ENCODE peak calls at places on chromosomes 4 and X, in four cellular contexts. U is K562, H is HCT116, O is GM12878. V is an unnamed sample.

GRCh38 chr4:3362431-3363287 is 69.8 kb downstream of the RGS12 start:
- DNase-seq in U (no peak), O (no peak), H (no peak), V (no peak)

GRCh38 chr4:74623041-74623440 is 171.3 kb downstream of the BTC start:
- DNase-seq in H (peak; percentile 82), O (no peak), U (peak; percentile 61), V (peak; percentile 9)

GRCh38 chrX:84339507-84340364 is 151.7 kb upstream of the RPS6KA6 start:
- DNase-seq in O (no peak), U (peak; percentile 8), H (no peak), V (no peak)

GRCh38 chr4:3355266-3355748 is 62.5 kb downstream of the RGS12 start:
- DNase-seq in U (no peak), H (no peak), O (peak; percentile 80), V (no peak)

GRCh38 chr4:18479825-18480224 is 458.3 kb upstream of the LCORL start:
- DNase-seq in H (no peak), U (no peak), O (no peak), V (no peak)

GRCh38 chrX:130165181-130165702 is 399 bp downstream of the AIFM1 start:
- DNase-seq in O (no peak), U (no peak), H (no peak), V (no peak)

GRCh38 chrX:130110379-130111219 is at the start of gene ELF4:
- DNase-seq in U (peak; percentile 78), O (no peak), H (no peak), V (no peak)

GRCh38 chr4:154958621-154959358 is 177.7 kb downstream of the RBM46 start:
- DNase-seq in O (no peak), U (no peak), H (no peak), V (no peak)

GRCh38 chr4:141761926-141762325 is 125.5 kb downstream of the IL15 start:
- DNase-seq in U (no peak), O (no peak), H (no peak), V (no peak)

GRCh38 chr4:169410839-169411770 is 140.3 kb upstream of the SH3RF1 start:
- DNase-seq in H (no peak), U (no peak), O (peak; percentile 93), V (no peak)

GRCh38 chr4:168832746-168833575 is 177.1 kb downstream of the CBR4 start:
- DNase-seq in O (no peak), U (no peak), H (no peak), V (peak; percentile 22)

DNA sequence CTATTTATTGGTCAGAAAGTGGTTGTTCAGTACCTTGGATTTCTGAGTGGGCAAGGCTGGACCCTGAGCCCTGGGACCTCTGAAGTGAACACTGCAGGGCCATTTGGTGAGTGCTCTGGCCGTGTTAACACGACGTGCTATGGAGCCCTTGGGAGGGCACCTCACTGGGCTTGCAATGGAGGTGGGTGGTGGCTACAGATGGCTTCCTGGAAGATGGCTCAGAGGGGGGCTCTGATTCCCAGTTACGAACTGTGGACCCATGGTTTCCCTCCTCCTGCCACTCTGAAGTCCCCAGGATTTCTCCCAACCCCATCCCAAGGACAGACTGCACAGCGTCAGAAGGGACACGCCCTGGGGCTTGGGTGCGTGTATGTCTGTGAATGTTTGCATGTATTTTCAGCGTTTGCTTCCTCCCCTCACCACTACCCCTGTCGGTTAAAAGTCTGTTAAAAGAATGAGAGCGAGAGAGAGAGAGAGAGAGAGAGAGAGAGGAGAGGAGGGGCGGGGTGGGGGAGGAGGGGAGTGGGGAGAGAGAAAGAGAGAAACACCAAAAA is 3.7 kb upstream of the RHOH start:
- DNase-seq in O (no peak), U (no peak), H (no peak), V (no peak)
- TF ChIP-seq ZNF274 in O (no peak), U (no peak), H (no peak), V (no peak)

GRCh38 chr4:94406668-94407437 is 44.9 kb upstream of the PDLIM5 start:
- DNase-seq in U (peak; percentile 54), O (peak; percentile 25), H (peak; percentile 73), V (peak; percentile 64)
- TF ChIP-seq ZNF274 in U (no peak), O (no peak), H (no peak), V (no peak)

DNA sequence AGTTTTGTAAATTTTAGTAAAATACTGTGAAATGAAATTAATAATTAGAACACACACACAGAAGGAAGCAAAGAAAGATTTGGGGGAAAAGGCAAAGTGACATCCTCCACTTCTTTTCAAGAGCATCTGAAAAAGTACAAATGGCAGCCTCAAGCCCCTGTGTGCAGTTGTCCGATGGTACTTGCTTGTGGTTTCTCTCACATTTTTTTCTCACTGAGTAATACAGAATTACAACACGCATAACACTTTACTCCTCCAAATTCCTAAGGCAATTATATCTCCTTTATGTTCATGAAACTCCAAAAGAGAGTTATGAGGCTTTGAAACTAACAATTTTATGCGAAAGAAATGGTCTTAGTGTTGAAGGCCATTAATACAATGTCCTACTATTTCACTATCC is 229.1 kb upstream of the ETNPPL start:
- DNase-seq in U (no peak), O (no peak), H (no peak), V (no peak)
- TF ChIP-seq ZNF274 in U (no peak), O (no peak), H (no peak), V (no peak)

DNA sequence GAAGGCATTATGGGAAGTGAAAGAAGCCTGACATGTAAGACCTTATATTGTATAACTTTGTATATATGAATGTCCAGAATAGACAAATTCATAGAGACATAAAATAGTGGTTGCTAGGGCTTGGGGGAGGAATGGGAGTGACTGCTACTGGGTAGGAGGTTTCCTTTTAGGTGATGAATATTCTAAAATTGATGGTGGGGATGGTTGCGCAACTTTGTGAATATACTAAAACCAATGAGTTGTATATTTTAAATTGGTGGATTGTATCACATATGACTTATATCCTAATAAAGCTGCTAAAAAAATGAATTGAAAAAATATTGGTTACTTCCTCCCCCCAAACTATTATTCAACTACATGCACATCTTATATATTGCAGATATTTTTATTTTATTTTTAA is 70.0 kb downstream of the UCHL1 start:
- DNase-seq in H (no peak), O (no peak), U (no peak), V (no peak)
- TF ChIP-seq ZNF274 in H (no peak), O (no peak), U (no peak), V (no peak)

GRCh38 chr4:2341911-2342652 is 76.4 kb downstream of the ZFYVE28 start:
- DNase-seq in H (no peak), U (no peak), O (no peak), V (no peak)
- TF ChIP-seq ZNF274 in H (no peak), U (no peak), O (no peak), V (no peak)